ENCODE peak calls at places on chromosomes 12 and 14, in seven cellular contexts. D, L, H, F, U, S and T are unnamed samples.
A peak's percentile ranks its signal among the peaks of the same experiment; 100 is the strongest.

GRCh38 chr14:81269100-81269978 is 48.6 kb upstream of the GTF2A1 start:
- DNase-seq in D (peak; percentile 71), H (no peak), F (peak; percentile 79), L (peak; percentile 75), U (peak; percentile 77), S (peak; percentile 50), T (peak; percentile 76)

GRCh38 chr14:67514203-67514607 is 18.9 kb upstream of the PLEKHH1 start:
- DNase-seq in L (no peak), H (peak; percentile 47), D (no peak), F (no peak), S (peak; percentile 50), U (no peak), T (no peak)

GRCh38 chr12:113940357-113940756 is 25.8 kb downstream of the RBM19 start:
- DNase-seq in S (no peak), U (no peak), H (no peak), D (no peak), L (no peak), F (no peak), T (no peak)

GRCh38 chr14:92998957-92999356 is 76.0 kb downstream of the CHGA start:
- DNase-seq in U (no peak), H (no peak), L (no peak), F (no peak), S (no peak), D (no peak), T (no peak)

GRCh38 chr14:70425349-70425748 is 8.5 kb upstream of the SYNJ2BP start:
- DNase-seq in S (no peak), H (peak; percentile 44), D (no peak), U (no peak), L (peak; percentile 39), F (no peak), T (peak; percentile 22)

GRCh38 chr12:31118347-31118830 is 44.7 kb downstream of the DDX11 start:
- DNase-seq in S (no peak), U (peak; percentile 57), H (no peak), L (peak; percentile 5), D (peak; percentile 57), F (no peak), T (peak; percentile 53)

GRCh38 chr14:99628832-99629618 is 15.9 kb upstream of the HHIPL1 start:
- DNase-seq in S (peak; percentile 74), D (peak; percentile 66), L (peak; percentile 15), H (peak; percentile 81), F (peak; percentile 72), U (peak; percentile 89), T (peak; percentile 66)

GRCh38 chr14:104387000-104387384 is 192.6 kb upstream of the C14orf180 start:
- DNase-seq in S (no peak), F (no peak), L (no peak), U (no peak), H (no peak), D (no peak), T (no peak)

GRCh38 chr12:44750468-44750867 is 125.6 kb downstream of the NELL2 start:
- DNase-seq in S (no peak), L (no peak), H (no peak), F (no peak), U (no peak), D (no peak), T (no peak)

GRCh38 chr14:101004954-101005353 is 101.4 kb upstream of the RTL1 start:
- DNase-seq in F (peak; percentile 60), S (no peak), D (no peak), L (no peak), U (no peak), H (no peak), T (peak; percentile 39)

GRCh38 chr12:32891526-32891925 is 5.1 kb downstream of the PKP2 start:
- DNase-seq in S (no peak), D (no peak), U (no peak), L (no peak), F (peak; percentile 35), H (no peak), T (no peak)

GRCh38 chr12:32894566-32894965 is 2.0 kb downstream of the PKP2 start:
- DNase-seq in S (no peak), L (no peak), H (no peak), D (no peak), F (no peak), U (no peak), T (no peak)

GRCh38 chr12:32893458-32893857 is 3.1 kb downstream of the PKP2 start:
- DNase-seq in D (no peak), H (no peak), U (no peak), F (peak; percentile 74), L (no peak), S (no peak), T (no peak)

GRCh38 chr12:32893008-32893407 is 3.6 kb downstream of the PKP2 start:
- DNase-seq in U (no peak), F (no peak), S (no peak), H (no peak), D (no peak), L (no peak), T (no peak)

DNA sequence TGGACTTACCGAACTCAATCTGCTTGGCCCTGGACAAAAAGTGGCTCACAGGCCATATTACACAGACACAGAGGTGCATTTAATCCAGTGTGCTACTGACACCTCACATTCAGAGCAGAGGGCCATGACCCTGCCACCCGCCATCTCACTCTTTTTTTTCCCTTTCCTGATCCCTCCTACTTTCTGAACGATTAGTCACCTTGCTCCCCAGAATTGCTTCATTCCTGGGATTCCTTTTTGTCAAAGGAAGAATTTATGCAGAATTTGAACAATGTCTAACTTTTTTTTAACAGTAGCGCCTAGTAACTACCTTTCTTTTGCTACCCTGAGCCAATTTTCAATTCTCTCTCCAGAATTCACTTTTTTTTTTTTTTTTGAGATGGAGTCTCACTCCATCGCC is 4.6 kb downstream of the PKP2 start:
- DNase-seq in D (no peak), S (no peak), F (peak; percentile 68), H (no peak), U (peak; percentile 43), L (no peak), T (no peak)
- H3K4me3 ChIP-seq in D (no peak overlapping the region), S (no peak overlapping the region), F (peak overlapping the region; percentile 57), H (no peak overlapping the region), U (no peak overlapping the region), L (no peak overlapping the region), T (no peak overlapping the region)

GRCh38 chr12:99265648-99266047 is 381.9 kb upstream of the GARIN6 start:
- DNase-seq in F (no peak), H (no peak), L (no peak), D (no peak), U (no peak), S (no peak), T (no peak)

GRCh38 chr12:99267038-99267437 is 380.5 kb upstream of the GARIN6 start:
- DNase-seq in S (no peak), D (no peak), L (no peak), H (no peak), F (no peak), U (no peak), T (no peak)

DNA sequence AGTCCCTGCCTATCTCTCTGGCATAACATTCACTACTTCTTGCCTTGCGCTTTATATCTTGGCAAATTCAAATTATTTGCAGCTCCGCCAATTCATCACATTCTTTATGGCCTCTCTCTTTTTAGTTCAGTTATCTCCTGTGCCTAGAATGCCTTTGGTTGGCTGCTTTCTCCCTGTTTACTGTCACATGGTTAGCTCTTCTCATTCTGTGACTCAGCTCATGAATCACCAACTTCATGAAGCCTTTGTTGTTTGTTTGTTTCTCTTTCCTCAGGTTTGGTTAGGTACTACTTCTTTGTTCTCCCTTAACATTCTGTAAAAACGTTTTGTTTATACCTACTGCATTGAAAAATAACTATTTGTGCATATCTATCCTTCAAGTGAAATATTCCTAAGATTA is 376.5 kb upstream of the GARIN6 start:
- DNase-seq in S (no peak), L (no peak), F (no peak), D (no peak), H (no peak), U (no peak), T (no peak)
- H3K4me3 ChIP-seq in S (no peak overlapping the region), L (no peak overlapping the region), F (no peak overlapping the region), D (no peak overlapping the region), H (no peak overlapping the region), U (no peak overlapping the region), T (no peak overlapping the region)

DNA sequence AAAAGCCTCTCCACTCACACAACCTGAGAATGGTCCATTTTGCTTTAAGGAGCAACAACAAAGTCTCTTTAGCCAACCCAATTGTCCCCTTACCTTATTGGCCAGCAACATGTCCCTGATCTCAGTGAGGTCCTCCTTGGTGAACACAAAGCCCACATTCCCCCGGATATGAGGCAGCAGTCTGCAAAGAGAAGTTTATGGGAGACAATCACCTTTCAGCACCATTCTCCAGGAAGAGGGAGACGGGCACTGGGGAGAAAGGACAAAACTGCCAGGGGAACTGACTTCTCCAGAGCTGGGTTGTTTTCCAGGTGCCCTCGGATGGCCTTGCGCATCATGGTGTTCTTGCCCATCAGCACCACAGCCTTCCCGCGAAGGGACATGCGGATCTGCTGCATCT is 1.9 kb downstream of the RPLP0 start:
- DNase-seq in S (no peak), L (no peak), H (peak; percentile 32), F (no peak), D (no peak), U (no peak), T (no peak)
- H3K4me3 ChIP-seq in S (no peak overlapping the region), L (peak overlapping the region; percentile 100), H (no peak overlapping the region), F (no peak overlapping the region), D (peak overlapping the region; percentile 90), U (peak overlapping the region; percentile 93), T (peak overlapping the region; percentile 94)

GRCh38 chr12:117097159-117097558 is 2.1 kb downstream of the TESC start:
- DNase-seq in S (no peak), L (no peak), F (no peak), H (peak; percentile 38), U (no peak), D (no peak), T (no peak)

GRCh38 chr12:117098361-117099217 is 627 bp downstream of the TESC start:
- DNase-seq in F (no peak), H (peak; percentile 51), S (no peak), U (peak; percentile 49), D (peak; percentile 18), L (no peak), T (no peak)

GRCh38 chr12:117093918-117094630 is 5.1 kb downstream of the TESC start:
- DNase-seq in D (no peak), U (no peak), S (no peak), L (no peak), F (no peak), H (peak; percentile 16), T (no peak)

GRCh38 chr12:117098071-117098360 is 1.2 kb downstream of the TESC start:
- DNase-seq in F (no peak), S (no peak), L (no peak), H (no peak), D (no peak), U (no peak), T (no peak)

DNA sequence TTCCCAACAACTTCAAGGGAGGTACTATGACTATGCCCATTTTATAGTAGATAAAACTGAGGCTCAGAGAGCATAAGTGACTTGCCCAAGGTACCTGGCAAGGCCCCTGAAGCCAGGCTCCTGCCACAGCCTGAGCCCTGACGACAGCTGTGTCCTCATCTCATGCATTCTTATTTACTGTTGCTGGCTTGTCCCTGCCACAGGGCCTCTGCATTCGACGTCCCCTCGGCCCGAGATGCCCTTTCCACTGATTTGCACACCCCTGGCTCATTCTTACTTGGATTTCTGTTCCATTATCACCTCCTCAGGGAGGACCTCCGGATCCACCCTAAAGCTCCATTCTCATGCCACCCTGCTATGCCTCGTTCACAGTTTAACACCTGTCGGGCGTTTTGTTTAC is 2.6 kb downstream of the TESC start:
- DNase-seq in U (no peak), S (no peak), F (no peak), D (no peak), L (no peak), H (peak; percentile 21), T (peak; percentile 15)
- H3K4me3 ChIP-seq in U (no peak overlapping the region), S (no peak overlapping the region), F (no peak overlapping the region), D (no peak overlapping the region), L (no peak overlapping the region), H (no peak overlapping the region), T (no peak overlapping the region)